ENCODE peak calls at places on chromosomes 12 and 14, in five cellular contexts. One of them, this sample, is unnamed.

GRCh38 chr14:74825008-74825407 is 50.9 kb downstream of the PROX2 start:
- DNase-seq in HTR-8/SVneo: no peak
- DNase-seq in BJ: no peak
- DNase-seq in activated T-cell treated with anti-CD3 and anti-CD28 coated beads for 4 hours: no peak
- DNase-seq in stromal cell of bone marrow: peak
- DNase-seq in this sample: peak

GRCh38 chr14:71332476-71332875 is 425.2 kb downstream of the PCNX1 start:
- DNase-seq in HTR-8/SVneo: no peak
- DNase-seq in stromal cell of bone marrow: no peak
- DNase-seq in BJ: no peak
- DNase-seq in activated T-cell treated with anti-CD3 and anti-CD28 coated beads for 4 hours: no peak
- DNase-seq in this sample: no peak

GRCh38 chr12:80239867-80240266 is 140.5 kb downstream of the OTOGL start:
- DNase-seq in BJ: no peak
- DNase-seq in activated T-cell treated with anti-CD3 and anti-CD28 coated beads for 4 hours: no peak
- DNase-seq in HTR-8/SVneo: no peak
- DNase-seq in stromal cell of bone marrow: no peak
- DNase-seq in this sample: no peak

GRCh38 chr14:92586001-92586947 is 72.7 kb downstream of the RIN3 start:
- DNase-seq in HTR-8/SVneo: peak
- DNase-seq in BJ: peak
- DNase-seq in stromal cell of bone marrow: peak
- DNase-seq in activated T-cell treated with anti-CD3 and anti-CD28 coated beads for 4 hours: no peak
- DNase-seq in this sample: peak

GRCh38 chr12:131851741-131852550 is 23.8 kb downstream of the MMP17 start:
- DNase-seq in BJ: no peak
- DNase-seq in activated T-cell treated with anti-CD3 and anti-CD28 coated beads for 4 hours: no peak
- DNase-seq in HTR-8/SVneo: no peak
- DNase-seq in stromal cell of bone marrow: no peak
- DNase-seq in this sample: no peak

GRCh38 chr12:46260913-46261476 is 7.8 kb downstream of the SLC38A1 start:
- DNase-seq in HTR-8/SVneo: no peak
- DNase-seq in stromal cell of bone marrow: no peak
- DNase-seq in activated T-cell treated with anti-CD3 and anti-CD28 coated beads for 4 hours: no peak
- DNase-seq in BJ: no peak
- DNase-seq in this sample: no peak

GRCh38 chr14:101369194-101369915 is 191.9 kb upstream of the DIO3 start:
- DNase-seq in BJ: no peak
- DNase-seq in stromal cell of bone marrow: no peak
- DNase-seq in HTR-8/SVneo: no peak
- DNase-seq in activated T-cell treated with anti-CD3 and anti-CD28 coated beads for 4 hours: no peak
- DNase-seq in this sample: no peak

GRCh38 chr12:96070670-96071279 is 35.4 kb upstream of the LTA4H start:
- DNase-seq in activated T-cell treated with anti-CD3 and anti-CD28 coated beads for 4 hours: no peak
- DNase-seq in stromal cell of bone marrow: no peak
- DNase-seq in BJ: no peak
- DNase-seq in HTR-8/SVneo: no peak
- DNase-seq in this sample: peak

GRCh38 chr12:57887631-57888406 is 41.3 kb upstream of the CTDSP2 start:
- DNase-seq in BJ: no peak
- DNase-seq in activated T-cell treated with anti-CD3 and anti-CD28 coated beads for 4 hours: no peak
- DNase-seq in HTR-8/SVneo: no peak
- DNase-seq in stromal cell of bone marrow: peak
- DNase-seq in this sample: peak

GRCh38 chr12:132503611-132504204 is 13.8 kb downstream of the FBRSL1 start:
- DNase-seq in activated T-cell treated with anti-CD3 and anti-CD28 coated beads for 4 hours: no peak
- DNase-seq in HTR-8/SVneo: no peak
- DNase-seq in stromal cell of bone marrow: no peak
- DNase-seq in BJ: no peak
- DNase-seq in this sample: peak

GRCh38 chr12:23729354-23729753 is 220.1 kb downstream of the SOX5 start:
- DNase-seq in BJ: no peak
- DNase-seq in stromal cell of bone marrow: peak
- DNase-seq in activated T-cell treated with anti-CD3 and anti-CD28 coated beads for 4 hours: no peak
- DNase-seq in HTR-8/SVneo: no peak
- DNase-seq in this sample: peak

GRCh38 chr14:105207460-105207901 is 26.4 kb upstream of the NUDT14 start:
- DNase-seq in BJ: no peak
- DNase-seq in stromal cell of bone marrow: no peak
- DNase-seq in HTR-8/SVneo: no peak
- DNase-seq in activated T-cell treated with anti-CD3 and anti-CD28 coated beads for 4 hours: no peak
- DNase-seq in this sample: no peak

GRCh38 chr12:106114084-106115068 is 24.4 kb downstream of the NUAK1 start:
- DNase-seq in activated T-cell treated with anti-CD3 and anti-CD28 coated beads for 4 hours: no peak
- DNase-seq in HTR-8/SVneo: no peak
- DNase-seq in stromal cell of bone marrow: no peak
- DNase-seq in BJ: no peak
- DNase-seq in this sample: no peak

GRCh38 chr12:4412462-4412861 is 33.0 kb upstream of the FGF23 start:
- DNase-seq in activated T-cell treated with anti-CD3 and anti-CD28 coated beads for 4 hours: no peak
- DNase-seq in HTR-8/SVneo: no peak
- DNase-seq in stromal cell of bone marrow: no peak
- DNase-seq in BJ: no peak
- DNase-seq in this sample: no peak

GRCh38 chr12:1517007-1517406 is 77.4 kb downstream of the FBXL14 start:
- DNase-seq in BJ: peak
- DNase-seq in HTR-8/SVneo: no peak
- DNase-seq in activated T-cell treated with anti-CD3 and anti-CD28 coated beads for 4 hours: no peak
- DNase-seq in stromal cell of bone marrow: peak
- DNase-seq in this sample: peak

GRCh38 chr12:124105546-124105945 is 132.5 kb downstream of the ZNF664 start:
- DNase-seq in BJ: no peak
- DNase-seq in stromal cell of bone marrow: no peak
- DNase-seq in activated T-cell treated with anti-CD3 and anti-CD28 coated beads for 4 hours: no peak
- DNase-seq in HTR-8/SVneo: no peak
- DNase-seq in this sample: no peak

GRCh38 chr12:120661432-120661831 is 21.0 kb downstream of the CABP1 start:
- DNase-seq in BJ: no peak
- DNase-seq in activated T-cell treated with anti-CD3 and anti-CD28 coated beads for 4 hours: no peak
- DNase-seq in stromal cell of bone marrow: no peak
- DNase-seq in HTR-8/SVneo: no peak
- DNase-seq in this sample: no peak

GRCh38 chr14:103070971-103071542 is 13.0 kb upstream of the LBHD2 start:
- DNase-seq in activated T-cell treated with anti-CD3 and anti-CD28 coated beads for 4 hours: no peak
- DNase-seq in BJ: no peak
- DNase-seq in stromal cell of bone marrow: no peak
- DNase-seq in HTR-8/SVneo: no peak
- DNase-seq in this sample: no peak

GRCh38 chr14:91885113-91885712 is 17.9 kb upstream of the TC2N start:
- DNase-seq in stromal cell of bone marrow: no peak
- DNase-seq in HTR-8/SVneo: no peak
- DNase-seq in BJ: no peak
- DNase-seq in activated T-cell treated with anti-CD3 and anti-CD28 coated beads for 4 hours: no peak
- DNase-seq in this sample: no peak

GRCh38 chr12:112738531-112738930 is 53.0 kb upstream of the RPH3A start:
- DNase-seq in activated T-cell treated with anti-CD3 and anti-CD28 coated beads for 4 hours: no peak
- DNase-seq in stromal cell of bone marrow: peak
- DNase-seq in BJ: no peak
- DNase-seq in HTR-8/SVneo: no peak
- DNase-seq in this sample: no peak

GRCh38 chr14:102993523-102993922 is 63.8 kb downstream of the CDC42BPB start:
- DNase-seq in HTR-8/SVneo: peak
- DNase-seq in stromal cell of bone marrow: no peak
- DNase-seq in activated T-cell treated with anti-CD3 and anti-CD28 coated beads for 4 hours: no peak
- DNase-seq in BJ: peak
- DNase-seq in this sample: peak

GRCh38 chr14:94045563-94046345 is 19.6 kb downstream of the OTUB2 start:
- DNase-seq in activated T-cell treated with anti-CD3 and anti-CD28 coated beads for 4 hours: no peak
- DNase-seq in BJ: no peak
- DNase-seq in HTR-8/SVneo: no peak
- DNase-seq in stromal cell of bone marrow: no peak
- DNase-seq in this sample: no peak

GRCh38 chr14:22614240-22614799 is 16.2 kb downstream of the ABHD4 start:
- DNase-seq in stromal cell of bone marrow: peak
- DNase-seq in activated T-cell treated with anti-CD3 and anti-CD28 coated beads for 4 hours: no peak
- DNase-seq in HTR-8/SVneo: peak
- DNase-seq in BJ: peak
- DNase-seq in this sample: peak

GRCh38 chr14:67260965-67261364 is 19.7 kb downstream of the PALS1 start:
- DNase-seq in BJ: no peak
- DNase-seq in HTR-8/SVneo: no peak
- DNase-seq in activated T-cell treated with anti-CD3 and anti-CD28 coated beads for 4 hours: no peak
- DNase-seq in stromal cell of bone marrow: no peak
- DNase-seq in this sample: no peak

GRCh38 chr14:68696721-68697495 is 96.0 kb downstream of the ZFP36L1 start:
- DNase-seq in stromal cell of bone marrow: no peak
- DNase-seq in BJ: no peak
- DNase-seq in activated T-cell treated with anti-CD3 and anti-CD28 coated beads for 4 hours: no peak
- DNase-seq in HTR-8/SVneo: no peak
- DNase-seq in this sample: no peak

GRCh38 chr14:66643344-66643743 is 135.4 kb downstream of the GPHN start:
- DNase-seq in stromal cell of bone marrow: no peak
- DNase-seq in activated T-cell treated with anti-CD3 and anti-CD28 coated beads for 4 hours: no peak
- DNase-seq in HTR-8/SVneo: no peak
- DNase-seq in BJ: no peak
- DNase-seq in this sample: no peak

GRCh38 chr12:27257104-27257848 is 13.2 kb downstream of the STK38L start:
- DNase-seq in stromal cell of bone marrow: no peak
- DNase-seq in BJ: no peak
- DNase-seq in activated T-cell treated with anti-CD3 and anti-CD28 coated beads for 4 hours: no peak
- DNase-seq in HTR-8/SVneo: no peak
- DNase-seq in this sample: no peak

GRCh38 chr12:124637163-124637562 is 69.8 kb upstream of the NCOR2 start:
- DNase-seq in BJ: no peak
- DNase-seq in HTR-8/SVneo: no peak
- DNase-seq in activated T-cell treated with anti-CD3 and anti-CD28 coated beads for 4 hours: no peak
- DNase-seq in stromal cell of bone marrow: no peak
- DNase-seq in this sample: no peak

GRCh38 chr14:61388173-61388975 is 67.0 kb downstream of the PRKCH start:
- DNase-seq in HTR-8/SVneo: peak
- DNase-seq in stromal cell of bone marrow: peak
- DNase-seq in BJ: no peak
- DNase-seq in activated T-cell treated with anti-CD3 and anti-CD28 coated beads for 4 hours: no peak
- DNase-seq in this sample: peak

GRCh38 chr14:104117341-104118005 is 20.9 kb upstream of the KIF26A start:
- DNase-seq in BJ: no peak
- DNase-seq in HTR-8/SVneo: no peak
- DNase-seq in stromal cell of bone marrow: no peak
- DNase-seq in activated T-cell treated with anti-CD3 and anti-CD28 coated beads for 4 hours: no peak
- DNase-seq in this sample: no peak

GRCh38 chr12:65845751-65846537 is 21.7 kb downstream of the HMGA2 start:
- DNase-seq in activated T-cell treated with anti-CD3 and anti-CD28 coated beads for 4 hours: no peak
- DNase-seq in BJ: no peak
- DNase-seq in stromal cell of bone marrow: no peak
- DNase-seq in HTR-8/SVneo: no peak
- DNase-seq in this sample: no peak

GRCh38 chr12:57452181-57452936 is 2.7 kb upstream of the INHBE start:
- DNase-seq in BJ: peak
- DNase-seq in HTR-8/SVneo: peak
- DNase-seq in activated T-cell treated with anti-CD3 and anti-CD28 coated beads for 4 hours: no peak
- DNase-seq in stromal cell of bone marrow: peak
- DNase-seq in this sample: peak

GRCh38 chr14:63910593-63911363 is 58.0 kb downstream of the SYNE2 start:
- DNase-seq in stromal cell of bone marrow: no peak
- DNase-seq in activated T-cell treated with anti-CD3 and anti-CD28 coated beads for 4 hours: no peak
- DNase-seq in BJ: no peak
- DNase-seq in HTR-8/SVneo: no peak
- DNase-seq in this sample: no peak

GRCh38 chr12:5746020-5746419 is 199.0 kb downstream of the ANO2 start:
- DNase-seq in HTR-8/SVneo: no peak
- DNase-seq in BJ: no peak
- DNase-seq in stromal cell of bone marrow: no peak
- DNase-seq in activated T-cell treated with anti-CD3 and anti-CD28 coated beads for 4 hours: no peak
- DNase-seq in this sample: no peak

GRCh38 chr12:3330976-3331375 is 160.0 kb upstream of the PRMT8 start:
- DNase-seq in stromal cell of bone marrow: no peak
- DNase-seq in HTR-8/SVneo: no peak
- DNase-seq in BJ: no peak
- DNase-seq in activated T-cell treated with anti-CD3 and anti-CD28 coated beads for 4 hours: no peak
- DNase-seq in this sample: no peak

This sample was measured in astrocyte of the spinal cord.